ENCODE peak calls at places on chromosome 9, in seven cellular contexts. K, H, T, L, O, A and G are unnamed samples.

GRCh38 chr9:89690334-89690912 is 85.6 kb downstream of the GADD45G start:
- DNase-seq in K (no peak), H (no peak), T (no peak), L (no peak), O (no peak), A (no peak), G (no peak)

GRCh38 chr9:79166005-79166404 is 405.8 kb upstream of the TLE4 start:
- DNase-seq in K (no peak), H (no peak), T (no peak), L (no peak), O (no peak), A (no peak), G (no peak)

GRCh38 chr9:14107977-14108376 is 206.0 kb downstream of the NFIB start:
- DNase-seq in K (no peak), H (no peak), T (no peak), L (no peak), O (no peak), A (no peak), G (no peak)

GRCh38 chr9:36192196-36192595 is 1.5 kb downstream of the CLTA start:
- DNase-seq in K (no peak), H (no peak), T (no peak), L (no peak), O (no peak), A (no peak), G (no peak)

GRCh38 chr9:137556069-137556838 is 4.6 kb downstream of the MRPL41 start:
- DNase-seq in K (peak), H (no peak), T (no peak), L (no peak), O (no peak), A (peak), G (no peak)

GRCh38 chr9:89185980-89186379 is 7.4 kb upstream of the SHC3 start:
- DNase-seq in K (no peak), H (no peak), T (no peak), L (no peak), O (no peak), A (no peak), G (no peak)

GRCh38 chr9:131113655-131114563 is 11.5 kb upstream of the NUP214 start:
- DNase-seq in K (no peak), H (no peak), T (peak), L (no peak), O (no peak), A (peak), G (no peak)

GRCh38 chr9:116207371-116208111 is 54.0 kb downstream of the PAPPA start:
- DNase-seq in K (no peak), H (no peak), T (no peak), L (no peak), O (no peak), A (no peak), G (no peak)

GRCh38 chr9:78585909-78586308 is 289.0 kb downstream of the PSAT1 start:
- DNase-seq in K (no peak), H (no peak), T (no peak), L (no peak), O (no peak), A (no peak), G (no peak)

GRCh38 chr9:112241491-112241890 is 66.4 kb upstream of the SUSD1 start:
- DNase-seq in K (no peak), H (no peak), T (no peak), L (no peak), O (no peak), A (no peak), G (no peak)

GRCh38 chr9:133955821-133956411 is 36.2 kb downstream of the VAV2 start:
- DNase-seq in K (no peak), H (peak), T (peak), L (no peak), O (no peak), A (peak), G (no peak)

GRCh38 chr9:24381205-24381604 is 164.5 kb downstream of the IZUMO3 start:
- DNase-seq in K (no peak), H (no peak), T (no peak), L (no peak), O (no peak), A (no peak), G (no peak)

GRCh38 chr9:71758277-71758676 is 10.0 kb downstream of the CEMIP2 start:
- DNase-seq in K (no peak), H (no peak), T (no peak), L (no peak), O (no peak), A (no peak), G (no peak)

GRCh38 chr9:85248514-85249312 is 493.0 kb downstream of the AGTPBP1 start:
- DNase-seq in K (no peak), H (no peak), T (no peak), L (no peak), O (no peak), A (no peak), G (no peak)
- H3K27ac ChIP-seq in K (no peak), H (no peak), T (no peak), L (no peak), O (no peak), A (no peak), G (no peak)

GRCh38 chr9:127935765-127936221 is 1.9 kb downstream of the DPM2 start:
- DNase-seq in K (no peak), H (no peak), T (no peak), L (no peak), O (no peak), A (no peak), G (peak)

GRCh38 chr9:127938298-127938690 is 640 bp upstream of the DPM2 start:
- DNase-seq in K (no peak), H (peak), T (no peak), L (peak), O (no peak), A (peak), G (no peak)

GRCh38 chr9:127937046-127937382 is 640 bp downstream of the DPM2 start:
- DNase-seq in K (no peak), H (no peak), T (no peak), L (no peak), O (no peak), A (no peak), G (no peak)

GRCh38 chr9:127936347-127936852 is 1.3 kb downstream of the DPM2 start:
- DNase-seq in K (no peak), H (no peak), T (no peak), L (no peak), O (no peak), A (no peak), G (no peak)

GRCh38 chr9:127937383-127938297 is at the start of gene DPM2:
- DNase-seq in K (peak), H (peak), T (peak), L (peak), O (peak), A (peak), G (peak)
- H3K27ac ChIP-seq in K (peak), H (peak), T (no peak), L (no peak), O (peak), A (peak), G (peak)

DNA sequence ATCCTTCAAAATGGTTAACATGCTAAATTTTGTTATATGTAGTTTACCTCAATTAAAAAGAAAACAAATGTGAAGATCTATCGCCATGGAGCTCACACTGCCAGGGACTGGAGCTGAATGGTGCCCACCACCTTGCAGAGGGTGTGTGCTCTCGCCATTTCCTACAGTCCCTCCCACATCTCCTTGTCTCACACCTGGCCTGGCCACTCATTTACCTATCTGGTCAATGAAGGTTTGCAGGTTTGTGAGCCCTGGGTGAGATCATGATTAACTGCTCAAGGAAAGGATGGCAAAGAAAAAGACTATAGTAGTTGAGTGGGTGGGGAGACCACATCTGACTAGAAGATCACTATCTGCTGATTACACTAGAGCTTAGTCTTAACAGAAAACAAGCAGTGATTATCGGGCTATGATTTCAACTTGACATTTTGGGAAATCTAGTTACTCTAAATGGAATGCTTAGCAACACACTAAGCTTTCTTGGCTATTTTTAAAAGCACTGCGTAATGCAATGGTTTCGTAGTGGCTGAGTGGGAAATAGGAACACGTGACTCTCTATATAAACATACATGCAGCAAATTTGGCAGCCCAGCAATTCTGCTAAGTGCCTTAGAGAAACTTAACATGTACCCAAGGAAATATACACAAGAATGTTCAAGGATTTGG is 27.3 kb downstream of the PUM3 start:
- DNase-seq in K (peak), H (no peak), T (no peak), L (no peak), O (no peak), A (peak), G (no peak)
- H3K27ac ChIP-seq in K (peak), H (no peak), T (peak), L (peak), O (no peak), A (peak), G (no peak)

GRCh38 chr9:98970532-98971041 is 26.9 kb downstream of the COL15A1 start:
- DNase-seq in K (no peak), H (no peak), T (no peak), L (no peak), O (no peak), A (no peak), G (no peak)

GRCh38 chr9:98973546-98973921 is 29.8 kb downstream of the COL15A1 start:
- DNase-seq in K (no peak), H (no peak), T (no peak), L (no peak), O (no peak), A (no peak), G (no peak)

GRCh38 chr9:98972641-98973545 is 29.2 kb downstream of the COL15A1 start:
- DNase-seq in K (no peak), H (no peak), T (no peak), L (no peak), O (no peak), A (no peak), G (no peak)

GRCh38 chr9:98971915-98972223 is 28.2 kb downstream of the COL15A1 start:
- DNase-seq in K (no peak), H (no peak), T (no peak), L (no peak), O (no peak), A (no peak), G (no peak)

DNA sequence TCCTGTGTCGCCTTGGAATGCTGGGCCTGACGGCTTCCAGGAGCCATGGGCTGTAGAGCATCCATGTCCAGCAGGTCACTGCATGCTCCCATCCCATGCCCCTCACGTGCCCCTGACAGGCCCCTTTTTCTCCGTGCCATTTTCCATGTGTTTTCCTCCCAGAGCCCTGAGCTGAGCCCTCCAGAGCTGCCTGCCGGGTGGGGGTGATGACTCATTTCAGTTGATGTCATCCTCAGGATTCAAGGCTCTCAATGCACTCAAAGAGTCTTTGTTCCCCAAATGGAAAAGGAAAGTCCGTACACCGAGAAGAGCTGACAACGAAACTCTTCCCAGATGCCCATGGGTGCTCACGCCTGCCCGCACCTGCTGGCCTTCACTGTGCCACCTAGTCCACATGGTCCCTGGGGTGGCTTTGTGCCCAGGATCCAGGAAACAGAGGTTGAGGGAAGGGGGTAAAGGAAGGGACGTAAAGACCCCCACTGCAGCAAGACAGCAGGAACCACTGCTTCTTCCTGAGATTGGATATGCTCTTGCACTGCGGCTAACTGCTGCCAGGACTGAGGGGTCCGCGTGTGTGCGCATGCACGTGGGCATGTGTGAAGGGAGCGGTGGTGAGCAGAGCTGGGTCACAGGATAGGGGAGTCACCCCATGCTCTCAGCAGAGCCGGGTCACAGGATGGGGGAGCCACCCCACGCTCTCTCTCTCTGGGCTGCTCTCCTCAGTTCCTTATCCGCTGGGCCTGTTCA is 27.6 kb downstream of the COL15A1 start:
- DNase-seq in K (no peak), H (no peak), T (no peak), L (no peak), O (no peak), A (no peak), G (peak)
- H3K27ac ChIP-seq in K (no peak), H (no peak), T (no peak), L (no peak), O (peak), A (no peak), G (peak)

GRCh38 chr9:18452276-18452675 is 21.7 kb upstream of the ADAMTSL1 start:
- DNase-seq in K (no peak), H (no peak), T (no peak), L (no peak), O (no peak), A (no peak), G (no peak)

GRCh38 chr9:18451409-18451808 is 22.5 kb upstream of the ADAMTSL1 start:
- DNase-seq in K (no peak), H (no peak), T (no peak), L (no peak), O (no peak), A (no peak), G (no peak)

GRCh38 chr9:18448101-18448500 is 25.9 kb upstream of the ADAMTSL1 start:
- DNase-seq in K (no peak), H (no peak), T (no peak), L (no peak), O (peak), A (no peak), G (no peak)

GRCh38 chr9:18442629-18443491 is 31.1 kb upstream of the ADAMTSL1 start:
- DNase-seq in K (peak), H (peak), T (peak), L (peak), O (peak), A (peak), G (peak)

GRCh38 chr9:18447131-18447530 is 26.8 kb upstream of the ADAMTSL1 start:
- DNase-seq in K (no peak), H (no peak), T (no peak), L (no peak), O (peak), A (no peak), G (no peak)
- H3K27ac ChIP-seq in K (no peak), H (no peak), T (peak), L (no peak), O (peak), A (no peak), G (peak)

GRCh38 chr9:87601175-87601574 is 103.5 kb downstream of the DAPK1 start:
- DNase-seq in K (peak), H (no peak), T (no peak), L (peak), O (no peak), A (no peak), G (no peak)

GRCh38 chr9:87603854-87604490 is 106.3 kb downstream of the DAPK1 start:
- DNase-seq in K (no peak), H (no peak), T (no peak), L (no peak), O (no peak), A (no peak), G (no peak)

GRCh38 chr9:87601595-87601994 is 103.9 kb downstream of the DAPK1 start:
- DNase-seq in K (no peak), H (no peak), T (no peak), L (no peak), O (no peak), A (no peak), G (no peak)

GRCh38 chr9:87604886-87605588 is 107.4 kb downstream of the DAPK1 start:
- DNase-seq in K (no peak), H (no peak), T (no peak), L (no peak), O (no peak), A (no peak), G (no peak)

GRCh38 chr9:87602933-87603643 is 105.4 kb downstream of the DAPK1 start:
- DNase-seq in K (no peak), H (no peak), T (no peak), L (no peak), O (no peak), A (no peak), G (no peak)
- H3K27ac ChIP-seq in K (no peak), H (no peak), T (no peak), L (no peak), O (no peak), A (no peak), G (peak)

DNA sequence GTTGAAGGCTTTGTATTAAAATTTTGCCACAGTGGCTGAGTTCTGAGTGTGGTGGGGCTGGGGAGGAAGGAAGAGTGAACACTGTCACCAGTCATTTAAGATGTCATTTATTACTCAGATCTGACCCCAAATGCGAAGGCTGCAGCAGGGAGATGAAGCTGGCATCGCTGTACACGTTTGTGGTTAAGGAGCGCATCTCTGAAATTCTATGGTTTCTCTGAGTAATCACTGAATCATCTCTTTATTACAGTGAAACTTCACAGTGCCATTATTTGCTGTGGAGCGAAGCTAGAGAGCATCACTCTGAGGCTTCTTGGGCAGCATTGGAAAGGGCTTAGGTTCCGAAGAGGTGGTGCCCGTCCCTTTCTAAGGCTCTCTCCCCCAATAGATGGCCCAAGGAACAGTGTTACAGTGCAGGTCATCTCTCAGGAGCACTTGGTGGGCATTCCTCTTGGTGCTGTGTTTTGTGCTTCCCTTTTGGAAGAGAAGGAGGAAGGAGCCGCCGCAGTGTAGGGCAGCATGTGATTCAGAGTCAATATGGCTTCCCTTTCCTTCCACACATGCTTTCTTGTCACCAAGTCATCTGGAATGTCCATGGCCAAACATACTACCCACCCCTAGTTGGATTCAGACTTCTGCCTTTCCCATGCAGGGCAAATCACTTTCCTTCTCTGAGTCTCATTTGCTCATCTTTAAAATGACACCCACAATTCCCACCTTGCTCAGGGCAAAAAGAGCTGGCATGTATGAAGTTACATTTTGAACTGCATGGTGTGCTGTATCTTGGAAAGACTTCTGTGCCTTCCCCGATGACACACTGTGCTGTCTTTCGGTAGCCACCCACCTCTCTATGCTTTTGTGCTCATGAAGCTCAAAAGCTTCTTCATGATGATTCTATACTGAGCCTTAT is 9.3 kb upstream of the TEX48 start:
- DNase-seq in K (no peak), H (peak), T (no peak), L (no peak), O (no peak), A (no peak), G (no peak)
- H3K27ac ChIP-seq in K (no peak), H (no peak), T (no peak), L (no peak), O (no peak), A (no peak), G (peak)

GRCh38 chr9:110894731-110895130 is 143.5 kb downstream of the LPAR1 start:
- DNase-seq in K (no peak), H (no peak), T (no peak), L (no peak), O (no peak), A (no peak), G (no peak)
- H3K27ac ChIP-seq in K (no peak), H (no peak), T (no peak), L (no peak), O (peak), A (no peak), G (no peak)

DNA sequence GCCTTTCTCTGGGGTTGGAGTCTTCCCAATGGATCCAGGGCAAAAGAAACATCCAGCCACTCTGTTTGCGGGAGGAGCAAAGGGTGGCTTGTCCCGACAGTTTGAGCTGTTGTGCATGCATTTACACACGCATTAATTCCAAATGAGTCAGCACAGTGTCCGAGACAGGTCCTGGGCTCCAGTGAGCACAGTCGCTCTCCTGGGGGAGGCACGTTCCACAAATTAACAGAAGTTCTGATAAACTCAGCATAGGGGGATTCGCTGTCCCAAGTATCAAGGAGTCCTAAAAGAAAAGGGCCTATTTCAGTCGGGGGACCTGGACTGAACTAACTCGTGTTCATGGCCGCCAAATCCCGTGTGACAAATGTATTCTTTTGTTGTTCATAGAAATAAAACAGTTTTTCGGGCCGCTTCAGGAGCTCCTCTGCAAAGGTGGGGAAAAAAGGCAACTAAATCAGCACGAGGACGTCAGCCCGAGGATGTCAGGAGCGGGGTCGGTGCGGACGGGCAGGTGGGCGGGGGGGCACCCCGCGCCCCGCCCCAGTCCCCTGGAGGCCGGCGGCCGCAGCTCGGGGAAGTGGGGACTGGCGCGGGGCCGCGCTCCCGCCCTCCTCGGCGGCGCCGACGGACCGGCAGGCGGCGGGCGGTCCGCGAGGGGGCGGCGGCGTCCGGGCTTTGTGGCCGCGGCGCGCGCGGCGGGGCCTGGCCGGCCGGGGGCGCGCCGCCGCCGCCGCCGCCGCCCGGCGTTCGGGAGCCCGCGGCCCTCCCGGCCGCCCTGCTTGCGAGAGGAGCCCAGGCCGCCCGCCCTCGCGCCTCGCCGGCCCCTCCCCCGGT is at the start of gene MSANTD3:
- DNase-seq in K (peak), H (peak), T (peak), L (peak), O (peak), A (peak), G (peak)
- H3K27ac ChIP-seq in K (peak), H (no peak), T (peak), L (peak), O (peak), A (peak), G (peak)